ENCODE peak calls at places on chromosomes 5 and 9, in five cellular contexts. C is astrocyte, N is SK-N-SH, Z is uterus, E is thyroid gland. V is an unnamed sample.

GRCh38 chr5:106658150-106658549 is 1012.6 kb downstream of the EFNA5 start:
- DNase-seq in E (no peak), Z (no peak), C (no peak), N (no peak), V (no peak)

GRCh38 chr9:17064558-17064957 is 70.3 kb upstream of the CNTLN start:
- DNase-seq in C (no peak), E (no peak), Z (no peak), N (peak; percentile 56), V (no peak)

GRCh38 chr9:76161546-76161945 is 232.7 kb downstream of the RFK start:
- DNase-seq in C (peak; percentile 82), Z (peak; percentile 57), N (no peak), E (no peak), V (peak; percentile 4)

GRCh38 chr5:176413255-176413565 is 3.1 kb downstream of the CLTB start:
- DNase-seq in C (no peak), E (no peak), Z (no peak), N (peak; percentile 9), V (no peak)

GRCh38 chr5:16924201-16924600 is 11.9 kb downstream of the MYO10 start:
- DNase-seq in Z (no peak), E (no peak), C (no peak), N (no peak), V (no peak)

GRCh38 chr5:96300986-96301385 is 132.1 kb downstream of the PCSK1 start:
- DNase-seq in E (no peak), N (no peak), C (no peak), Z (no peak), V (no peak)

GRCh38 chr9:36843964-36844363 is 190.1 kb downstream of the PAX5 start:
- DNase-seq in C (no peak), N (no peak), E (no peak), Z (no peak), V (no peak)

GRCh38 chr5:117889592-117889991 is 1098.8 kb downstream of the DTWD2 start:
- DNase-seq in E (no peak), C (no peak), Z (no peak), N (no peak), V (no peak)

GRCh38 chr5:167743685-167744084 is 547.8 kb upstream of the WWC1 start:
- DNase-seq in C (peak; percentile 88), N (no peak), Z (no peak), E (peak; percentile 21), V (no peak)

GRCh38 chr5:81626524-81626923 is 124.4 kb downstream of the SSBP2 start:
- DNase-seq in C (peak; percentile 87), Z (no peak), E (no peak), N (peak; percentile 14), V (no peak)

GRCh38 chr5:158513490-158514301 is 586.0 kb downstream of the EBF1 start:
- DNase-seq in C (peak; percentile 91), N (no peak), E (no peak), Z (no peak), V (no peak)

GRCh38 chr5:89315194-89315593 is 432.2 kb upstream of the MEF2C start:
- DNase-seq in Z (no peak), C (peak; percentile 92), E (no peak), N (no peak), V (no peak)

GRCh38 chr9:33350310-33350709 is 52.1 kb downstream of the AQP7 start:
- DNase-seq in C (peak; percentile 55), N (no peak), Z (no peak), E (no peak), V (no peak)

GRCh38 chr9:110472111-110472510 is 107.4 kb downstream of the SVEP1 start:
- DNase-seq in N (no peak), Z (no peak), C (no peak), E (no peak), V (no peak)

GRCh38 chr5:132826424-132827082 is 3.9 kb downstream of the SHROOM1 start:
- DNase-seq in C (no peak), Z (no peak), N (no peak), E (no peak), V (peak; percentile 26)

GRCh38 chr5:21173526-21173925 is 1185.5 kb upstream of the CDH18 start:
- DNase-seq in E (no peak), Z (no peak), C (no peak), N (no peak), V (no peak)

GRCh38 chr9:114836769-114837168 is 30.9 kb upstream of the TNFSF15 start:
- DNase-seq in E (no peak), N (no peak), C (no peak), Z (no peak), V (no peak)

GRCh38 chr5:103473725-103474124 is 88.9 kb downstream of the NUDT12 start:
- DNase-seq in Z (no peak), N (no peak), E (no peak), C (no peak), V (no peak)

GRCh38 chr5:36502608-36503007 is 103.8 kb upstream of the SLC1A3 start:
- DNase-seq in C (peak; percentile 98), N (no peak), Z (no peak), E (no peak), V (no peak)

GRCh38 chr9:133734600-133735414 is 3.3 kb downstream of the SARDH start:
- DNase-seq in C (no peak), E (no peak), N (no peak), Z (no peak), V (peak; percentile 47)

GRCh38 chr9:33187519-33188218 is 20.5 kb upstream of the B4GALT1 start:
- DNase-seq in C (peak; percentile 73), Z (peak; percentile 74), N (no peak), E (peak; percentile 70), V (no peak)

GRCh38 chr9:104094534-104095020 is 468 bp downstream of the SMC2 start:
- DNase-seq in Z (no peak), N (no peak), C (no peak), E (no peak), V (no peak)

GRCh38 chr5:58462623-58463230 is 2.8 kb upstream of the PLK2 start:
- DNase-seq in Z (no peak), C (peak; percentile 38), N (peak; percentile 30), E (peak; percentile 29), V (peak; percentile 60)

GRCh38 chr5:120465281-120465961 is 1.3 kb downstream of the PRR16 start:
- DNase-seq in Z (peak; percentile 61), C (peak; percentile 42), E (peak; percentile 12), N (peak; percentile 73), V (peak; percentile 77)

GRCh38 chr9:120915854-120916495 is 10.6 kb downstream of the TRAF1 start:
- DNase-seq in Z (no peak), C (no peak), E (no peak), N (no peak), V (no peak)

GRCh38 chr9:129479217-129480011 is 141.5 kb downstream of the C9orf50 start:
- DNase-seq in N (no peak), E (no peak), Z (no peak), C (no peak), V (peak; percentile 6)

GRCh38 chr9:129478461-129478860 is 142.4 kb downstream of the C9orf50 start:
- DNase-seq in E (no peak), N (no peak), C (no peak), Z (no peak), V (no peak)

GRCh38 chr9:129474740-129475404 is 146.0 kb downstream of the C9orf50 start:
- DNase-seq in Z (no peak), E (no peak), C (no peak), N (no peak), V (no peak)

GRCh38 chr9:129480227-129480626 is 140.7 kb downstream of the C9orf50 start:
- DNase-seq in E (no peak), N (no peak), C (no peak), Z (no peak), V (no peak)

DNA sequence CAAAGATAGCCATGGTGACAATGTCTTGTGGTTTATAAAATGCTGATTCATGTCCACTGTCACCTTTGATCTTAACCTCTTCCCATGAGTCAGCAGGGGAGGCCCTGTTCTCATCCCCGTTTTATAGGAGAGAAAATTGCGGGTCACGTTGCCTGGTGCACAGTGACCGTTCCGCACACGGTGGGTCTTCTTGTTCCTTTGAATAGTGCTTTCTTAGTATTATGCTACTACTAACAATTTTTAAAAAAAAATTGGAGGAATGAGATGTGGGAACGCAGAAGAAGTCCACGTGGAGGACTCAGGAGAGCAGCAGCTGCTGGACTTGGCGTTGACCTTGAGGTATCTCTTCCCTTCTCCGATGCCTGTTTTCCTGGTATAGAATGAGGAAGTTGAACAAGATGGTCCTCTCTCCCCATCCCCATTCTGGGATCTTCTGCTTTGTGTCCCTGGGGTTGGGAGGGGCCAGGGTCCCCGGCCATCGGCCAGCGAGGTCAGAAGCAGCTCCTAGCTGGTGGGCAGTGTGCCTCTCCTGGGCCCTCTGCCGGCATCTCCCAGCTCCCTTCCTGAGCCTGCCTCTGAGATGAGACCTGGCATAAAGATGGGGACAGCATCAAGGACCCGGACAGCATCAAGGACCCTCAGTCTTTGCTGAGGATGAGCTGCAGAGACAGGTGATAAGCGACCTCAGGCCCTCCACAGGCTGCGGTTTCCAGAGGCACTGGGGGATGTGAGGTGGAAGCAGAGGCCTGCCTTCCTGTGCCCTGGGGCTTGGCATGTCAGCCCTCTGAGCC is 143.9 kb downstream of the C9orf50 start:
- DNase-seq in C (no peak), Z (no peak), E (no peak), N (no peak), V (no peak)
- TF ChIP-seq CTCF in C (no peak), Z (no peak), E (no peak), N (no peak), V (peak; percentile 8)

DNA sequence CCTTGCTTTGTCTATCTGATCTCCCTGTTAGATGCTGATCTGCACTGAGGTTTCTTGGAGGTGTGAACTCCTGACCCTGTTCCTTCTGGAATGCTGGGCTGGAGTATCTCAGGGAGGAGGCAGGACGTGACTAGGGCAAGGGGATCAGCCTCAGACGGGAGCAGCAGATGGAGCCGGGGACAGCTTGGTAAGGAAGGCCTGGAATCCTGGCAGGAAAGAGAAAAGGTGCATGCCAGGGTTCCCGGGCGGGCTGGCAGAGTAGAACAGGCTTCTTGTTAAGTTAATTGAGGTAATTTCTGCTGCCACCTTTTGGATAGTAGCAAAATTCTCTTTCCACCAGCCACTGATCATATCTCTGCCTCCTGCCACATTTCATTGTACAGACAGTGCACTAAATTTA is 180.9 kb downstream of the ZNF462 start:
- DNase-seq in Z (no peak), N (no peak), E (no peak), C (no peak), V (no peak)
- TF ChIP-seq CTCF in Z (peak; percentile 8), N (no peak), E (no peak), C (no peak), V (no peak)

GRCh38 chr5:108345541-108346171 is 36.2 kb downstream of the FBXL17 start:
- DNase-seq in C (peak; percentile 24), E (no peak), Z (no peak), N (peak; percentile 12), V (peak; percentile 68)
- TF ChIP-seq CTCF in C (peak; percentile 30), E (peak; percentile 42), Z (peak; percentile 34), N (peak; percentile 66), V (no peak)

DNA sequence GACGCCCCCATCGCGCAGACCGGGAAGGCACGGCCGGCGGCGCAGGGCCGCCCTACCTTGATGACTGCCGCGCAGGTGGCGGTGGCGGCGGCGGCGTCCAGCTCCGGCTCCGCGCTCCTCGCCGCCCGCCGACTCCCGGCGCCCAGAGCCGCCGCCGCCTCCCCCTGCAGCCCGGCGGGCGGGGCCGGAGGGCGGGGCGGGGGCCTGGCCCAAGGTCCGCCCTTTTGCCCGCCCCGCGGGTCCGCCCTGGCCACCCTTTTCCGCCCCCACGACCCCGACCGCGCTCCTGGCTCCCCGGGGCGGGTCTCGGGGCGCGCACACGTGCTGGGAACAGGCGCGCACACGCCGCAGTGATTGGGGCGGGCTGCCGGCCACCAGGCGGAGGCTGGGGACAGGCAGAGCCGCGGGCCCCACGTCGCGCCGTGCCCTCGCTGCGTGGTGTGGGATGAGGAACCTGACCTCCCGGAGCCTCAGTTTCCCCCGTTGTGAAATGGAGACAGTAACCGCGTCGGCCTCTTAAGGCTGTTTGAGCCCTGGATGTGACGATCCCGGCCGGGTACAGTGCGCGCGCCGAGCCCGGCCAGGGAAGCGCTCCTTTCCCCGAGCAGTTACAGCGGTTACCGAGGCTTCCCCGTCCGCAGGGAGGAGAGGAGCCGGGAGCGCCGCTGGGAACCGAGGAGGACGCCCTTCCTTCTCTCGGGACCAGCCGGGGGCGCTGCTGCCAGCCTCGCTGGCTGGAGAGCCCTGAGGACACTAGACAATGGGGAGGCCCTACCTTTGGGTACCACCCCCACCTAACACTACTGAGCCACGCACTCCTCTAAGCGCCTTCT is at the start of gene CORO2A:
- DNase-seq in E (peak; percentile 84), Z (peak; percentile 49), N (peak; percentile 98), C (peak; percentile 50), V (peak; percentile 91)
- TF ChIP-seq CTCF in E (peak; percentile 36), Z (no peak), N (peak; percentile 57), C (peak; percentile 26), V (peak; percentile 77)

V was measured in GM23338.